ENCODE peak calls at places on chromosomes 16 and 17, in four cellular contexts. E is mucosa of descending colon, D is Peyer's patch, S is mesenchymal stem cell. N is an unnamed sample. For H3K4me1, the result is how much of the 10 kb centered on the place peaks cover.

GRCh38 chr17:13749566-13750235 is 148.0 kb upstream of the HS3ST3A1 start:
- DNase-seq in S (peak), D (no peak), E (no peak), N (no peak)

GRCh38 chr17:63780507-63780906 is 6.5 kb downstream of the DDX42 start:
- DNase-seq in S (peak), D (no peak), E (no peak), N (no peak)

GRCh38 chr16:78428193-78428592 is 328.7 kb downstream of the WWOX start:
- DNase-seq in E (no peak), S (no peak), D (no peak), N (peak)

GRCh38 chr17:77420804-77421634 is 280.2 kb downstream of the SEC14L1 start:
- DNase-seq in D (peak), S (peak), E (no peak), N (no peak)

GRCh38 chr17:8994319-8994718 is 27.0 kb upstream of the NTN1 start:
- DNase-seq in S (peak), D (peak), E (peak), N (no peak)

GRCh38 chr16:11597268-11597690 is 10.6 kb upstream of the LITAF start:
- DNase-seq in D (no peak), S (peak), E (peak), N (no peak)

GRCh38 chr17:40993856-40994255 is at the start of gene KRTAP3-3:
- DNase-seq in D (no peak), S (no peak), E (no peak), N (no peak)

GRCh38 chr16:88303890-88304819 is 78.6 kb upstream of the ZNF469 start:
- DNase-seq in E (peak), S (peak), D (no peak), N (no peak)

GRCh38 chr17:72608436-72608835 is 484.1 kb downstream of the SLC39A11 start:
- DNase-seq in D (no peak), S (no peak), E (no peak), N (no peak)

GRCh38 chr16:70657956-70658355 is 11.6 kb downstream of the IL34 start:
- DNase-seq in D (no peak), E (no peak), S (no peak), N (no peak)

GRCh38 chr16:77585379-77585778 is 136.9 kb upstream of the NUDT7 start:
- DNase-seq in S (peak), D (no peak), E (no peak), N (no peak)

GRCh38 chr17:850086-850827 is 68.1 kb downstream of the MRM3 start:
- DNase-seq in S (no peak), D (no peak), E (no peak), N (no peak)

GRCh38 chr16:89586218-89586617 is 10.7 kb downstream of the CPNE7 start:
- DNase-seq in E (no peak), D (no peak), S (no peak), N (no peak)

GRCh38 chr16:13391337-13391736 is 489.9 kb downstream of the SHISA9 start:
- DNase-seq in D (no peak), S (no peak), E (no peak), N (no peak)

GRCh38 chr17:57277923-57278604 is 21.7 kb downstream of the MSI2 start:
- DNase-seq in S (no peak), E (no peak), D (no peak), N (no peak)

GRCh38 chr16:85507342-85507741 is 105.8 kb upstream of the GSE1 start:
- DNase-seq in D (no peak), S (no peak), E (no peak), N (no peak)

GRCh38 chr17:61253293-61253801 is 146.3 kb upstream of the TBX2 start:
- DNase-seq in E (no peak), D (no peak), S (no peak), N (no peak)

GRCh38 chr16:23564964-23565363 is 7.4 kb downstream of the UBFD1 start:
- DNase-seq in D (no peak), S (no peak), E (no peak), N (no peak)

GRCh38 chr16:85187002-85187401 is 74.7 kb upstream of the CIBAR2 start:
- DNase-seq in S (peak), D (no peak), E (no peak), N (no peak)

GRCh38 chr17:80284631-80285030 is 24.0 kb downstream of the RNF213 start:
- DNase-seq in S (no peak), D (no peak), E (peak), N (no peak)

GRCh38 chr16:29806096-29806579 is at the start of gene MAZ:
- DNase-seq in D (peak), S (no peak), E (no peak), N (no peak)

GRCh38 chr16:29807426-29808218 is 1.3 kb downstream of the MAZ start:
- DNase-seq in S (peak), E (peak), D (peak), N (peak)

GRCh38 chr16:29808219-29808900 is 2.0 kb downstream of the MAZ start:
- DNase-seq in S (no peak), D (no peak), E (peak), N (peak)

GRCh38 chr16:29805232-29806095 is 865 bp upstream of the MAZ start:
- DNase-seq in S (peak), E (peak), D (peak), N (peak)

GRCh38 chr16:29806641-29807425 is 504 bp downstream of the MAZ start:
- DNase-seq in D (peak), E (peak), S (peak), N (no peak)
- H3K4me1 ChIP-seq in D (under half), E (under half), S (half or more), N (half or more)

GRCh38 chr17:55705847-55706246 is 16.8 kb downstream of the TMEM100 start:
- DNase-seq in S (peak), E (no peak), D (no peak), N (no peak)

GRCh38 chr17:55702150-55702549 is 20.5 kb downstream of the TMEM100 start:
- DNase-seq in D (no peak), E (no peak), S (peak), N (no peak)

GRCh38 chr17:55706808-55707773 is 15.6 kb downstream of the TMEM100 start:
- DNase-seq in S (no peak), E (no peak), D (no peak), N (no peak)

GRCh38 chr17:55708575-55708974 is 14.1 kb downstream of the TMEM100 start:
- DNase-seq in S (no peak), E (no peak), D (no peak), N (no peak)

DNA sequence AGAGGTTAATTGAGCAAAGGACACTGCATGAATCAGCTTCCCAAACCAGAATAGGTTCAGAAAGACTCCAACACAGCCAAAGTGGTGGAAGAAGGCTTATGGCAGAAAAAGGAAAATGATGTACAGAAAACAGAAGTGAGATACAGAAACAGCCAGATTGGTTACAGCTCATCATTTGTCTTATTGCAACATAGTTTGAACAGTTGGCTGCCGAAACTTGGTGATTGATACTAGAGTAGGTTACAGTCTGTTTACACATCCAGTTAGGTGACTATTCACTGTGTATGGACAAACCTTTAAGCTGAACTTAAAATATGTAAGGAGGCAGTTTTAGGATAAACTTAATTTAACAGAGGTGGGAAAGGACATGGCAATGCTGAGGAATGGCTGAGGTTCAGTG is 18.3 kb downstream of the TMEM100 start:
- DNase-seq in E (no peak), D (no peak), S (peak), N (no peak)
- H3K4me3 ChIP-seq in E (no peak), D (no peak), S (no peak), N (no peak)

GRCh38 chr16:48846277-48846676 is 236.3 kb upstream of the N4BP1 start:
- DNase-seq in S (no peak), D (no peak), E (no peak), N (no peak)
- H3K4me1 ChIP-seq in S (under half), D (under half), E (under half), N (under half)

GRCh38 chr17:4445731-4446130 is 12.0 kb downstream of the SPNS3 start:
- DNase-seq in S (no peak), D (no peak), E (peak), N (no peak)
- H3K4me3 ChIP-seq in S (peak), D (no peak), E (no peak), N (no peak)

GRCh38 chr16:73065617-73066313 is 17.8 kb upstream of the ZFHX3 start:
- DNase-seq in S (peak), E (peak), D (no peak), N (no peak)

GRCh38 chr16:73063854-73064226 is 15.9 kb upstream of the ZFHX3 start:
- DNase-seq in E (no peak), S (no peak), D (no peak), N (no peak)

GRCh38 chr16:73063284-73063733 is 15.4 kb upstream of the ZFHX3 start:
- DNase-seq in S (no peak), D (no peak), E (no peak), N (no peak)

GRCh38 chr16:73064996-73065349 is 17.0 kb upstream of the ZFHX3 start:
- DNase-seq in D (no peak), S (no peak), E (no peak), N (no peak)

GRCh38 chr16:73064227-73064995 is 16.5 kb upstream of the ZFHX3 start:
- DNase-seq in E (no peak), S (peak), D (no peak), N (no peak)
- H3K4me1 ChIP-seq in E (under half), S (under half), D (under half), N (under half)

GRCh38 chr16:58462997-58463891 is 36.7 kb upstream of the NDRG4 start:
- DNase-seq in D (no peak), E (no peak), S (no peak), N (no peak)

GRCh38 chr16:58462499-58462996 is 37.4 kb upstream of the NDRG4 start:
- DNase-seq in E (no peak), D (no peak), S (no peak), N (no peak)

GRCh38 chr16:58464916-58465731 is 34.8 kb upstream of the NDRG4 start:
- DNase-seq in S (peak), E (no peak), D (no peak), N (no peak)

GRCh38 chr16:58465817-58466216 is 34.1 kb upstream of the NDRG4 start:
- DNase-seq in E (no peak), D (no peak), S (no peak), N (no peak)

GRCh38 chr16:58464047-58464915 is 35.7 kb upstream of the NDRG4 start:
- DNase-seq in D (no peak), E (no peak), S (no peak), N (no peak)
- H3K4me3 ChIP-seq in D (peak), E (no peak), S (peak), N (no peak)

GRCh38 chr17:35368086-35368824 is 5.2 kb downstream of the SLFN11 start:
- DNase-seq in E (no peak), S (no peak), D (peak), N (peak)
- H3K4me1 ChIP-seq in E (under half), S (under half), D (under half), N (under half)

GRCh38 chr17:82053130-82053529 is 1.4 kb downstream of the GPS1 start:
- DNase-seq in D (no peak), S (no peak), E (peak), N (no peak)
- H3K4me3 ChIP-seq in D (peak), S (no peak), E (no peak), N (no peak)

DNA sequence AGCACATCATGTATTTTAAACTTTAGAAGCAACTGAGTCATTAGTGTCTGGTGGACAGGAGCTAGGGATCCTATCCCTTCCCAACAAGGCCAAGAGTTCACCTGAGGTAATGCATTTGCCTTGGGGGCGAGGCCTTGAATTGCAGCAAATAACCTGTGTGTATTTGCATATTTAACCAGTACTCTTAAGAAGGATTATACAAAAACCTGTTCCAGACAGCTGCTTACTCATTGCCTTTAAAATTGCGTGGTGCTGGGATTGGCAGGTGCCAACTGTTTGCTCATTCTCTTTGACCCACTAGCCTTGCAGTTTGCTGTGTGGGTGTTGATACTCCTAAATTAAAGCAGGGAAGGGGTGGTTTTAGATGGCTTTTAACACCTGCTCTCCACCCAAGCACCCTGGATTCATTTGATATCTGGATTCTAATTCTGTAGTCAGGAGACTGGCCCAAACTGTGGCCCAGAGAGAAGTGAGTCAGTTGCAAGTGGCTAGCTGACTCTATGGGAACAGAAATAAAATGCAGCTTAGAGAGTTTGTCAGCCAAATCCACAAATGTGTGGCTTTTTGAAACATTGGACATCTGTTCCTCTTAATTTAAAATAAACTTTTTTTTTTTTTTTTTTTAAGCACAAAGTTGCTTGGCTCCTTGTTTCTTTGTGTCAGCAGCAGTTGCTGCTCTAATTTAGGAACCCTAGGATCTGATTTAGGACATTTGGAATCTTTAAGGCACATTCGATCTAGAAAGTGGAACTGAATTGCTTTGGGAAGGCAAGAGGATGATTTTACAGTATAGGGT is 47.0 kb downstream of the TUBD1 start:
- DNase-seq in S (peak), D (no peak), E (peak), N (peak)
- H3K4me1 ChIP-seq in S (under half), D (under half), E (half or more), N (half or more)

N was measured in CD4-positive, CD25-positive, alpha-beta regulatory T cell.